ENCODE peak calls at places on chromosomes 1 and 21, in five cellular contexts. One of them, this sample, is unnamed.

GRCh38 chr1:205563927-205564441 is 59.5 kb downstream of the CDK18 start:
- DNase-seq in cardiac fibroblast: no peak
- DNase-seq in WERI-Rb-1: peak
- DNase-seq in uterus: no peak
- DNase-seq in GM06990: no peak
- DNase-seq in this sample: peak

GRCh38 chr1:197775282-197776262 is at the start of gene DENND1B:
- DNase-seq in WERI-Rb-1: peak
- DNase-seq in uterus: peak
- DNase-seq in GM06990: peak
- DNase-seq in cardiac fibroblast: peak
- DNase-seq in this sample: peak

GRCh38 chr1:87231703-87232363 is 96.8 kb upstream of the LMO4 start:
- DNase-seq in cardiac fibroblast: no peak
- DNase-seq in GM06990: no peak
- DNase-seq in WERI-Rb-1: no peak
- DNase-seq in uterus: no peak
- DNase-seq in this sample: no peak

GRCh38 chr1:167542109-167543032 is 11.2 kb downstream of the CREG1 start:
- DNase-seq in WERI-Rb-1: peak
- DNase-seq in cardiac fibroblast: no peak
- DNase-seq in GM06990: no peak
- DNase-seq in uterus: no peak
- DNase-seq in this sample: no peak

GRCh38 chr21:45592208-45592619 is 50.0 kb upstream of the SLC19A1 start:
- DNase-seq in uterus: no peak
- DNase-seq in WERI-Rb-1: no peak
- DNase-seq in GM06990: peak
- DNase-seq in cardiac fibroblast: no peak
- DNase-seq in this sample: no peak

GRCh38 chr21:21163904-21164303 is 165.7 kb downstream of the NCAM2 start:
- DNase-seq in WERI-Rb-1: peak
- DNase-seq in cardiac fibroblast: peak
- DNase-seq in GM06990: no peak
- DNase-seq in uterus: peak
- DNase-seq in this sample: peak

GRCh38 chr1:147167361-147167760 is 4.9 kb downstream of the PRKAB2 start:
- DNase-seq in cardiac fibroblast: peak
- DNase-seq in GM06990: no peak
- DNase-seq in uterus: no peak
- DNase-seq in WERI-Rb-1: no peak
- DNase-seq in this sample: peak

GRCh38 chr1:209800984-209801834 is 4.7 kb downstream of the IRF6 start:
- DNase-seq in cardiac fibroblast: peak
- DNase-seq in uterus: peak
- DNase-seq in GM06990: no peak
- DNase-seq in WERI-Rb-1: no peak
- DNase-seq in this sample: peak

GRCh38 chr1:82578086-82578726 is 777.5 kb downstream of the ADGRL2 start:
- DNase-seq in GM06990: no peak
- DNase-seq in WERI-Rb-1: no peak
- DNase-seq in uterus: no peak
- DNase-seq in cardiac fibroblast: no peak
- DNase-seq in this sample: no peak

GRCh38 chr1:201946224-201946908 is at the start of gene LMOD1:
- DNase-seq in WERI-Rb-1: peak
- DNase-seq in cardiac fibroblast: peak
- DNase-seq in uterus: peak
- DNase-seq in GM06990: no peak
- DNase-seq in this sample: peak
- H3K4me3 ChIP-seq in WERI-Rb-1: peak
- H3K4me3 ChIP-seq in cardiac fibroblast: peak
- H3K4me3 ChIP-seq in uterus: peak
- H3K4me3 ChIP-seq in GM06990: no peak
- H3K4me3 ChIP-seq in this sample: no peak

GRCh38 chr1:83849191-83850061 is 149.5 kb downstream of the TTLL7 start:
- DNase-seq in WERI-Rb-1: no peak
- DNase-seq in GM06990: peak
- DNase-seq in cardiac fibroblast: no peak
- DNase-seq in uterus: no peak
- DNase-seq in this sample: peak
- TF ChIP-seq CTCF in WERI-Rb-1: peak
- TF ChIP-seq CTCF in GM06990: no peak
- TF ChIP-seq CTCF in cardiac fibroblast: no peak
- TF ChIP-seq CTCF in uterus: no peak
- TF ChIP-seq CTCF in this sample: no peak

GRCh38 chr1:172254521-172255222 is 165.8 kb upstream of the C1orf105 start:
- DNase-seq in uterus: no peak
- DNase-seq in GM06990: no peak
- DNase-seq in cardiac fibroblast: peak
- DNase-seq in WERI-Rb-1: no peak
- DNase-seq in this sample: peak

GRCh38 chr1:172252296-172252695 is 168.2 kb upstream of the C1orf105 start:
- DNase-seq in cardiac fibroblast: no peak
- DNase-seq in WERI-Rb-1: no peak
- DNase-seq in GM06990: no peak
- DNase-seq in uterus: no peak
- DNase-seq in this sample: no peak

GRCh38 chr1:172255223-172255560 is 165.3 kb upstream of the C1orf105 start:
- DNase-seq in cardiac fibroblast: no peak
- DNase-seq in GM06990: no peak
- DNase-seq in WERI-Rb-1: no peak
- DNase-seq in uterus: no peak
- DNase-seq in this sample: no peak

GRCh38 chr1:172252925-172253324 is 167.6 kb upstream of the C1orf105 start:
- DNase-seq in uterus: no peak
- DNase-seq in WERI-Rb-1: no peak
- DNase-seq in cardiac fibroblast: no peak
- DNase-seq in GM06990: no peak
- DNase-seq in this sample: no peak
- H3K4me3 ChIP-seq in uterus: no peak
- H3K4me3 ChIP-seq in WERI-Rb-1: no peak
- H3K4me3 ChIP-seq in cardiac fibroblast: no peak
- H3K4me3 ChIP-seq in GM06990: no peak
- H3K4me3 ChIP-seq in this sample: no peak

GRCh38 chr21:29805110-29805509 is 134.7 kb downstream of the GRIK1 start:
- DNase-seq in WERI-Rb-1: no peak
- DNase-seq in cardiac fibroblast: no peak
- DNase-seq in GM06990: no peak
- DNase-seq in uterus: no peak
- DNase-seq in this sample: peak
- TF ChIP-seq CTCF in WERI-Rb-1: no peak
- TF ChIP-seq CTCF in cardiac fibroblast: no peak
- TF ChIP-seq CTCF in GM06990: no peak
- TF ChIP-seq CTCF in uterus: no peak
- TF ChIP-seq CTCF in this sample: no peak

GRCh38 chr1:89708727-89709375 is 75.9 kb downstream of the LRRC8C start:
- DNase-seq in WERI-Rb-1: no peak
- DNase-seq in cardiac fibroblast: no peak
- DNase-seq in uterus: no peak
- DNase-seq in GM06990: no peak
- DNase-seq in this sample: no peak

GRCh38 chr1:89704014-89704413 is 71.1 kb downstream of the LRRC8C start:
- DNase-seq in cardiac fibroblast: no peak
- DNase-seq in uterus: no peak
- DNase-seq in GM06990: no peak
- DNase-seq in WERI-Rb-1: no peak
- DNase-seq in this sample: no peak

GRCh38 chr1:89706700-89707012 is 73.7 kb downstream of the LRRC8C start:
- DNase-seq in GM06990: no peak
- DNase-seq in WERI-Rb-1: no peak
- DNase-seq in uterus: no peak
- DNase-seq in cardiac fibroblast: no peak
- DNase-seq in this sample: no peak

GRCh38 chr1:89703469-89703868 is 70.5 kb downstream of the LRRC8C start:
- DNase-seq in GM06990: no peak
- DNase-seq in cardiac fibroblast: no peak
- DNase-seq in uterus: no peak
- DNase-seq in WERI-Rb-1: no peak
- DNase-seq in this sample: no peak

DNA sequence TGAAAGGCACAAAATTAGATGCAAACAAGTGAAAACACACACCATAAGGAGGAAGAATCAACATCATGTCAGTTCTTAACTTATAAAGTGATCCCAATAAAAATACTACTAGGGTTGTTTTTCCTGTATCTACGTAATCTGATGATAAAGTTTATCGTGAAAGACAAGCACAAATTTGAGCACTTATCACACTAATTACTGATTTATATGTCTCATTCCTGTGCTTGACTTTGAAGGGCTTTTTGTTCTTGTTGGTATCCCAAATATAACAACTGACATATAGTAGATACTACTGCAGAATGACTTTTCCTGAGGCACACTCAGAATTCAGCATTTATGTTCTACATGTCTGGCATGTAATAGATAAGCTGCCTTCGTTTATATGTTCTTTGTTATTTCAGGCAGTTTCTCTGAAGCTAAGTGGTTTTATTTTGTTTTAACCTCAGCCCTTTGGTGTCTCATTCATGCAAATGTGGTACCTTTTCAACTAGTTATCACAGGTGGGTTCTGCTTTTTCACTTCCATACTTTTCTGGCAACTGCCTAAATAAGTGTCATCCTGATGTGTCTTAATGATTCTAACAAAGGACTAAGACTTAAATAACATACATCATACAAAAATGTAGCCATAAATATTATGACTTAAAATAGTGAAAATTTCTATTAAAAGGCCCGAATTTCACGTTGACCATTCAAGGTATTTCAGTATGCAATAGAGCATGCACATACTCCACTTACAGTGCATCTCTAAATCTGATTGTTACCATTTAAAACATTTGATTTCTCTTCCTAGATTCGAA is 73.2 kb downstream of the LRRC8C start:
- DNase-seq in uterus: no peak
- DNase-seq in cardiac fibroblast: no peak
- DNase-seq in WERI-Rb-1: no peak
- DNase-seq in GM06990: no peak
- DNase-seq in this sample: no peak
- H3K4me3 ChIP-seq in uterus: no peak
- H3K4me3 ChIP-seq in cardiac fibroblast: no peak
- H3K4me3 ChIP-seq in WERI-Rb-1: no peak
- H3K4me3 ChIP-seq in GM06990: no peak
- H3K4me3 ChIP-seq in this sample: no peak

DNA sequence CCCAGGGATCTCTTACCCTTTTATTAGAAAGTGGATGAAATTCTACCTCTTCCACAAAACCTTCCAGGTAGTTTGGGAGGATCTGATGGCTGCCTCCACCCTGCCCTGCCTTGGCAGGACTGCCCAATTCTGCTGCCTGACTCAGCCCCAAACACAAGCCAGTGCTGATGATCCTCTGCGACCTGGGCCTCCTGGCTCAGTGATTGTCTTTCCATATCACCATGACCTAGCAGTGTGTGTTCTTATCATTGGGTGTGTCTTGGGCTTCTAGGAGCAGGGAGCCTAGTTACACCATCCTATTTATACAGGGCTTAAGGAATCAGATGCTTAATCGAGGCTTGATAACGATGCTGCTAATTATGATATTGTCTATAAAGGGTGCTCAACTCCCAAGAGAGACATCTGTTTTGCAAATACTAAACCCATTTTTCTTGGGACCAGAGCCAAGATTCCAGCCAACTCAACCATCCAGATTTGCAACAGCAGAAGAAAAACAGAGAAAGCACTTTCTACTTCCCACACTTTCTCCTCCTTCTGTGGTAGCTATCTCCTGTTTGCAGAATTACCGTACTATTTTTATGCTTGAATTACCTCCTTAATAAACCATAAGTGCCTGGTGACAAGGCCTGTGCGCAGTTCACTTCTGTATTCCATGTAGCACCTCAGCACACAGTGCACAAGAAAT is 36.5 kb upstream of the KIF21B start:
- DNase-seq in cardiac fibroblast: no peak
- DNase-seq in GM06990: no peak
- DNase-seq in WERI-Rb-1: no peak
- DNase-seq in uterus: no peak
- DNase-seq in this sample: no peak
- TF ChIP-seq CTCF in cardiac fibroblast: no peak
- TF ChIP-seq CTCF in GM06990: no peak
- TF ChIP-seq CTCF in WERI-Rb-1: no peak
- TF ChIP-seq CTCF in uterus: no peak
- TF ChIP-seq CTCF in this sample: no peak

GRCh38 chr1:42833981-42834380 is 12.4 kb upstream of the ZNF691 start:
- DNase-seq in cardiac fibroblast: no peak
- DNase-seq in uterus: no peak
- DNase-seq in WERI-Rb-1: no peak
- DNase-seq in GM06990: no peak
- DNase-seq in this sample: no peak
- H3K4me3 ChIP-seq in cardiac fibroblast: no peak
- H3K4me3 ChIP-seq in uterus: no peak
- H3K4me3 ChIP-seq in WERI-Rb-1: no peak
- H3K4me3 ChIP-seq in GM06990: no peak
- H3K4me3 ChIP-seq in this sample: no peak